ENCODE peak calls at places on chromosomes 13 and 19, in eight cellular contexts. One of them, this sample, is unnamed.

GRCh38 chr13:65112123-65113075 is 2117.7 kb downstream of the PCDH9 start:
- DNase-seq in dorsolateral prefrontal cortex: no peak
- DNase-seq in activated T-helper 1 cell treated with anti-CD3 and anti-CD28 coated beads, Interleukin-2, amount 50 U/mL, for 16 hours: no peak
- DNase-seq in glutamatergic neuron: no peak
- DNase-seq in aorta: no peak
- DNase-seq in AML-193: no peak
- DNase-seq in stimulated activated CD8-positive, alpha-beta memory T cell treated with anti-CD3 and anti-CD28 coated beads, Interleukin-4, amount 100 ng/mL, for 24 hours: no peak
- DNase-seq in skeletal muscle cell: peak
- DNase-seq in this sample: no peak

GRCh38 chr19:3775831-3776230 is 3.8 kb upstream of the RAX2 start:
- DNase-seq in dorsolateral prefrontal cortex: no peak
- DNase-seq in activated T-helper 1 cell treated with anti-CD3 and anti-CD28 coated beads, Interleukin-2, amount 50 U/mL, for 16 hours: no peak
- DNase-seq in glutamatergic neuron: no peak
- DNase-seq in aorta: no peak
- DNase-seq in AML-193: no peak
- DNase-seq in stimulated activated CD8-positive, alpha-beta memory T cell treated with anti-CD3 and anti-CD28 coated beads, Interleukin-4, amount 100 ng/mL, for 24 hours: no peak
- DNase-seq in skeletal muscle cell: no peak
- DNase-seq in this sample: no peak

GRCh38 chr19:47097396-47098217 is 16.0 kb downstream of the ZC3H4 start:
- DNase-seq in dorsolateral prefrontal cortex: peak
- DNase-seq in activated T-helper 1 cell treated with anti-CD3 and anti-CD28 coated beads, Interleukin-2, amount 50 U/mL, for 16 hours: no peak
- DNase-seq in glutamatergic neuron: peak
- DNase-seq in aorta: peak
- DNase-seq in AML-193: no peak
- DNase-seq in stimulated activated CD8-positive, alpha-beta memory T cell treated with anti-CD3 and anti-CD28 coated beads, Interleukin-4, amount 100 ng/mL, for 24 hours: no peak
- DNase-seq in skeletal muscle cell: no peak
- DNase-seq in this sample: no peak

GRCh38 chr19:53985863-53986262 is 5.6 kb upstream of the CACNG6 start:
- DNase-seq in dorsolateral prefrontal cortex: no peak
- DNase-seq in activated T-helper 1 cell treated with anti-CD3 and anti-CD28 coated beads, Interleukin-2, amount 50 U/mL, for 16 hours: no peak
- DNase-seq in glutamatergic neuron: no peak
- DNase-seq in aorta: no peak
- DNase-seq in AML-193: no peak
- DNase-seq in stimulated activated CD8-positive, alpha-beta memory T cell treated with anti-CD3 and anti-CD28 coated beads, Interleukin-4, amount 100 ng/mL, for 24 hours: no peak
- DNase-seq in skeletal muscle cell: no peak
- DNase-seq in this sample: no peak

GRCh38 chr19:56690668-56691067 is 19.1 kb upstream of the ZNF835 start:
- DNase-seq in dorsolateral prefrontal cortex: no peak
- DNase-seq in activated T-helper 1 cell treated with anti-CD3 and anti-CD28 coated beads, Interleukin-2, amount 50 U/mL, for 16 hours: no peak
- DNase-seq in glutamatergic neuron: no peak
- DNase-seq in aorta: no peak
- DNase-seq in AML-193: no peak
- DNase-seq in stimulated activated CD8-positive, alpha-beta memory T cell treated with anti-CD3 and anti-CD28 coated beads, Interleukin-4, amount 100 ng/mL, for 24 hours: no peak
- DNase-seq in skeletal muscle cell: no peak
- DNase-seq in this sample: no peak

GRCh38 chr19:47377208-47377701 is 28.1 kb downstream of the DHX34 start:
- DNase-seq in dorsolateral prefrontal cortex: no peak
- DNase-seq in activated T-helper 1 cell treated with anti-CD3 and anti-CD28 coated beads, Interleukin-2, amount 50 U/mL, for 16 hours: no peak
- DNase-seq in glutamatergic neuron: no peak
- DNase-seq in aorta: no peak
- DNase-seq in AML-193: no peak
- DNase-seq in stimulated activated CD8-positive, alpha-beta memory T cell treated with anti-CD3 and anti-CD28 coated beads, Interleukin-4, amount 100 ng/mL, for 24 hours: no peak
- DNase-seq in skeletal muscle cell: no peak
- DNase-seq in this sample: no peak

GRCh38 chr19:18514800-18515682 is 6.8 kb downstream of the ELL start:
- DNase-seq in dorsolateral prefrontal cortex: no peak
- DNase-seq in activated T-helper 1 cell treated with anti-CD3 and anti-CD28 coated beads, Interleukin-2, amount 50 U/mL, for 16 hours: no peak
- DNase-seq in glutamatergic neuron: no peak
- DNase-seq in aorta: peak
- DNase-seq in AML-193: no peak
- DNase-seq in stimulated activated CD8-positive, alpha-beta memory T cell treated with anti-CD3 and anti-CD28 coated beads, Interleukin-4, amount 100 ng/mL, for 24 hours: no peak
- DNase-seq in skeletal muscle cell: no peak
- DNase-seq in this sample: no peak

GRCh38 chr13:97549201-97549600 is 115.2 kb downstream of the RAP2A start:
- DNase-seq in dorsolateral prefrontal cortex: no peak
- DNase-seq in activated T-helper 1 cell treated with anti-CD3 and anti-CD28 coated beads, Interleukin-2, amount 50 U/mL, for 16 hours: no peak
- DNase-seq in glutamatergic neuron: no peak
- DNase-seq in aorta: no peak
- DNase-seq in AML-193: no peak
- DNase-seq in stimulated activated CD8-positive, alpha-beta memory T cell treated with anti-CD3 and anti-CD28 coated beads, Interleukin-4, amount 100 ng/mL, for 24 hours: no peak
- DNase-seq in skeletal muscle cell: no peak
- DNase-seq in this sample: no peak

GRCh38 chr13:111359930-111360329 is 39.5 kb downstream of the TEX29 start:
- DNase-seq in dorsolateral prefrontal cortex: no peak
- DNase-seq in activated T-helper 1 cell treated with anti-CD3 and anti-CD28 coated beads, Interleukin-2, amount 50 U/mL, for 16 hours: no peak
- DNase-seq in glutamatergic neuron: no peak
- DNase-seq in aorta: no peak
- DNase-seq in AML-193: no peak
- DNase-seq in stimulated activated CD8-positive, alpha-beta memory T cell treated with anti-CD3 and anti-CD28 coated beads, Interleukin-4, amount 100 ng/mL, for 24 hours: no peak
- DNase-seq in skeletal muscle cell: no peak
- DNase-seq in this sample: no peak

GRCh38 chr13:99626461-99627082 is 125.3 kb downstream of the TM9SF2 start:
- DNase-seq in dorsolateral prefrontal cortex: no peak
- DNase-seq in activated T-helper 1 cell treated with anti-CD3 and anti-CD28 coated beads, Interleukin-2, amount 50 U/mL, for 16 hours: no peak
- DNase-seq in glutamatergic neuron: no peak
- DNase-seq in aorta: no peak
- DNase-seq in AML-193: no peak
- DNase-seq in stimulated activated CD8-positive, alpha-beta memory T cell treated with anti-CD3 and anti-CD28 coated beads, Interleukin-4, amount 100 ng/mL, for 24 hours: no peak
- DNase-seq in skeletal muscle cell: peak
- DNase-seq in this sample: no peak

GRCh38 chr19:39623946-39624345 is 21.6 kb downstream of the LGALS13 start:
- DNase-seq in dorsolateral prefrontal cortex: no peak
- DNase-seq in activated T-helper 1 cell treated with anti-CD3 and anti-CD28 coated beads, Interleukin-2, amount 50 U/mL, for 16 hours: no peak
- DNase-seq in glutamatergic neuron: no peak
- DNase-seq in aorta: no peak
- DNase-seq in AML-193: no peak
- DNase-seq in stimulated activated CD8-positive, alpha-beta memory T cell treated with anti-CD3 and anti-CD28 coated beads, Interleukin-4, amount 100 ng/mL, for 24 hours: no peak
- DNase-seq in skeletal muscle cell: no peak
- DNase-seq in this sample: no peak

GRCh38 chr19:5655412-5655811 is 24.9 kb downstream of the MICOS13 start:
- DNase-seq in dorsolateral prefrontal cortex: no peak
- DNase-seq in activated T-helper 1 cell treated with anti-CD3 and anti-CD28 coated beads, Interleukin-2, amount 50 U/mL, for 16 hours: no peak
- DNase-seq in glutamatergic neuron: no peak
- DNase-seq in aorta: no peak
- DNase-seq in AML-193: no peak
- DNase-seq in stimulated activated CD8-positive, alpha-beta memory T cell treated with anti-CD3 and anti-CD28 coated beads, Interleukin-4, amount 100 ng/mL, for 24 hours: no peak
- DNase-seq in skeletal muscle cell: no peak
- DNase-seq in this sample: no peak

GRCh38 chr13:82833928-82834327 is 1048.3 kb downstream of the SLITRK1 start:
- DNase-seq in dorsolateral prefrontal cortex: no peak
- DNase-seq in activated T-helper 1 cell treated with anti-CD3 and anti-CD28 coated beads, Interleukin-2, amount 50 U/mL, for 16 hours: no peak
- DNase-seq in glutamatergic neuron: no peak
- DNase-seq in aorta: no peak
- DNase-seq in AML-193: no peak
- DNase-seq in stimulated activated CD8-positive, alpha-beta memory T cell treated with anti-CD3 and anti-CD28 coated beads, Interleukin-4, amount 100 ng/mL, for 24 hours: no peak
- DNase-seq in skeletal muscle cell: peak
- DNase-seq in this sample: no peak

GRCh38 chr13:112959206-112959605 is 9.8 kb upstream of the MCF2L start:
- DNase-seq in dorsolateral prefrontal cortex: no peak
- DNase-seq in activated T-helper 1 cell treated with anti-CD3 and anti-CD28 coated beads, Interleukin-2, amount 50 U/mL, for 16 hours: no peak
- DNase-seq in glutamatergic neuron: no peak
- DNase-seq in aorta: no peak
- DNase-seq in AML-193: no peak
- DNase-seq in stimulated activated CD8-positive, alpha-beta memory T cell treated with anti-CD3 and anti-CD28 coated beads, Interleukin-4, amount 100 ng/mL, for 24 hours: no peak
- DNase-seq in skeletal muscle cell: peak
- DNase-seq in this sample: no peak

GRCh38 chr19:12786149-12786870 is 5.0 kb upstream of the JUNB start:
- DNase-seq in dorsolateral prefrontal cortex: peak
- DNase-seq in activated T-helper 1 cell treated with anti-CD3 and anti-CD28 coated beads, Interleukin-2, amount 50 U/mL, for 16 hours: no peak
- DNase-seq in glutamatergic neuron: no peak
- DNase-seq in aorta: peak
- DNase-seq in AML-193: peak
- DNase-seq in stimulated activated CD8-positive, alpha-beta memory T cell treated with anti-CD3 and anti-CD28 coated beads, Interleukin-4, amount 100 ng/mL, for 24 hours: no peak
- DNase-seq in skeletal muscle cell: no peak
- DNase-seq in this sample: no peak

GRCh38 chr19:16778796-16779411 is 50.3 kb upstream of the SIN3B start:
- DNase-seq in dorsolateral prefrontal cortex: peak
- DNase-seq in activated T-helper 1 cell treated with anti-CD3 and anti-CD28 coated beads, Interleukin-2, amount 50 U/mL, for 16 hours: no peak
- DNase-seq in glutamatergic neuron: peak
- DNase-seq in aorta: peak
- DNase-seq in AML-193: peak
- DNase-seq in stimulated activated CD8-positive, alpha-beta memory T cell treated with anti-CD3 and anti-CD28 coated beads, Interleukin-4, amount 100 ng/mL, for 24 hours: peak
- DNase-seq in skeletal muscle cell: peak
- DNase-seq in this sample: peak

GRCh38 chr19:40609561-40610395 is 8.6 kb downstream of the LTBP4 start:
- DNase-seq in dorsolateral prefrontal cortex: peak
- DNase-seq in activated T-helper 1 cell treated with anti-CD3 and anti-CD28 coated beads, Interleukin-2, amount 50 U/mL, for 16 hours: peak
- DNase-seq in glutamatergic neuron: peak
- DNase-seq in aorta: peak
- DNase-seq in AML-193: peak
- DNase-seq in stimulated activated CD8-positive, alpha-beta memory T cell treated with anti-CD3 and anti-CD28 coated beads, Interleukin-4, amount 100 ng/mL, for 24 hours: peak
- DNase-seq in skeletal muscle cell: no peak
- DNase-seq in this sample: peak

GRCh38 chr13:73258396-73258795 is 199.6 kb downstream of the KLF5 start:
- DNase-seq in dorsolateral prefrontal cortex: no peak
- DNase-seq in activated T-helper 1 cell treated with anti-CD3 and anti-CD28 coated beads, Interleukin-2, amount 50 U/mL, for 16 hours: no peak
- DNase-seq in glutamatergic neuron: no peak
- DNase-seq in aorta: no peak
- DNase-seq in AML-193: no peak
- DNase-seq in stimulated activated CD8-positive, alpha-beta memory T cell treated with anti-CD3 and anti-CD28 coated beads, Interleukin-4, amount 100 ng/mL, for 24 hours: no peak
- DNase-seq in skeletal muscle cell: no peak
- DNase-seq in this sample: no peak

This sample was measured in activated CD8-positive, alpha-beta T cell treated with anti-CD3 and anti-CD28 coated beads, Interleukin-2, amount 10 ng/mL, durations not matched to agents 7 days and 5 days.